ENCODE peak calls at places on chromosomes 13 and 19, in six cellular contexts. One of them, this sample, is unnamed.

GRCh38 chr19:55649579-55650557 is 1.9 kb downstream of the CCDC106 start:
- DNase-seq in breast epithelium: no peak
- DNase-seq in colonic mucosa: no peak
- DNase-seq in mammary epithelial cell: no peak
- DNase-seq in small intestine: no peak
- DNase-seq in left lung: no peak
- DNase-seq in this sample: no peak

GRCh38 chr13:24192811-24193162 is 32.3 kb downstream of the SPATA13 start:
- DNase-seq in breast epithelium: no peak
- DNase-seq in colonic mucosa: no peak
- DNase-seq in mammary epithelial cell: no peak
- DNase-seq in small intestine: no peak
- DNase-seq in left lung: no peak
- DNase-seq in this sample: no peak

GRCh38 chr19:18439025-18439909 is 1.3 kb upstream of the ISYNA1 start:
- DNase-seq in breast epithelium: no peak
- DNase-seq in colonic mucosa: no peak
- DNase-seq in mammary epithelial cell: no peak
- DNase-seq in small intestine: no peak
- DNase-seq in left lung: no peak
- DNase-seq in this sample: no peak

GRCh38 chr19:10439588-10439987 is 19.2 kb downstream of the PDE4A start:
- DNase-seq in breast epithelium: no peak
- DNase-seq in colonic mucosa: no peak
- DNase-seq in mammary epithelial cell: no peak
- DNase-seq in small intestine: no peak
- DNase-seq in left lung: no peak
- DNase-seq in this sample: no peak

GRCh38 chr13:25232937-25233515 is 54.3 kb downstream of the MTMR6 start:
- DNase-seq in breast epithelium: no peak
- DNase-seq in colonic mucosa: no peak
- DNase-seq in mammary epithelial cell: peak; percentile 16
- DNase-seq in small intestine: peak; percentile 61
- DNase-seq in left lung: no peak
- DNase-seq in this sample: no peak

GRCh38 chr19:952049-952679 is 26.3 kb downstream of the ARID3A start:
- DNase-seq in breast epithelium: no peak
- DNase-seq in colonic mucosa: no peak
- DNase-seq in mammary epithelial cell: no peak
- DNase-seq in small intestine: no peak
- DNase-seq in left lung: no peak
- DNase-seq in this sample: no peak

GRCh38 chr19:3285647-3286176 is 61.3 kb downstream of the CELF5 start:
- DNase-seq in breast epithelium: no peak
- DNase-seq in colonic mucosa: no peak
- DNase-seq in mammary epithelial cell: no peak
- DNase-seq in small intestine: no peak
- DNase-seq in left lung: no peak
- DNase-seq in this sample: no peak

GRCh38 chr19:18558202-18558555 is 509 bp downstream of the KXD1 start:
- DNase-seq in breast epithelium: no peak
- DNase-seq in colonic mucosa: no peak
- DNase-seq in mammary epithelial cell: no peak
- DNase-seq in small intestine: no peak
- DNase-seq in left lung: no peak
- DNase-seq in this sample: no peak

GRCh38 chr19:10517760-10518443 is 655 bp upstream of the S1PR5 start:
- DNase-seq in breast epithelium: no peak
- DNase-seq in colonic mucosa: no peak
- DNase-seq in mammary epithelial cell: no peak
- DNase-seq in small intestine: no peak
- DNase-seq in left lung: no peak
- DNase-seq in this sample: no peak

GRCh38 chr19:23002690-23003422 is at the start of gene ZNF728:
- DNase-seq in breast epithelium: peak; percentile 61
- DNase-seq in colonic mucosa: peak; percentile 22
- DNase-seq in mammary epithelial cell: no peak
- DNase-seq in small intestine: no peak
- DNase-seq in left lung: peak; percentile 31
- DNase-seq in this sample: no peak

GRCh38 chr13:37295573-37295972 is 190.1 kb upstream of the CSNK1A1L start:
- DNase-seq in breast epithelium: no peak
- DNase-seq in colonic mucosa: no peak
- DNase-seq in mammary epithelial cell: no peak
- DNase-seq in small intestine: no peak
- DNase-seq in left lung: no peak
- DNase-seq in this sample: no peak

GRCh38 chr13:38223093-38223492 is 126.6 kb upstream of the UFM1 start:
- DNase-seq in breast epithelium: no peak
- DNase-seq in colonic mucosa: no peak
- DNase-seq in mammary epithelial cell: no peak
- DNase-seq in small intestine: no peak
- DNase-seq in left lung: no peak
- DNase-seq in this sample: no peak

GRCh38 chr19:18542936-18543813 is at the start of gene FKBP8:
- DNase-seq in breast epithelium: peak; percentile 93
- DNase-seq in colonic mucosa: peak; percentile 96
- DNase-seq in mammary epithelial cell: peak; percentile 73
- DNase-seq in small intestine: peak; percentile 91
- DNase-seq in left lung: peak; percentile 95
- DNase-seq in this sample: no peak

GRCh38 chr13:100552755-100553154 is 35.8 kb downstream of the GGACT start:
- DNase-seq in breast epithelium: no peak
- DNase-seq in colonic mucosa: no peak
- DNase-seq in mammary epithelial cell: no peak
- DNase-seq in small intestine: no peak
- DNase-seq in left lung: no peak
- DNase-seq in this sample: no peak

GRCh38 chr13:73952683-73953082 is 181.5 kb downstream of the KLF12 start:
- DNase-seq in breast epithelium: no peak
- DNase-seq in colonic mucosa: no peak
- DNase-seq in mammary epithelial cell: no peak
- DNase-seq in small intestine: no peak
- DNase-seq in left lung: no peak
- DNase-seq in this sample: no peak

GRCh38 chr13:95411641-95412040 is 110.4 kb upstream of the ABCC4 start:
- DNase-seq in breast epithelium: no peak
- DNase-seq in colonic mucosa: no peak
- DNase-seq in mammary epithelial cell: peak; percentile 16
- DNase-seq in small intestine: no peak
- DNase-seq in left lung: no peak
- DNase-seq in this sample: no peak

DNA sequence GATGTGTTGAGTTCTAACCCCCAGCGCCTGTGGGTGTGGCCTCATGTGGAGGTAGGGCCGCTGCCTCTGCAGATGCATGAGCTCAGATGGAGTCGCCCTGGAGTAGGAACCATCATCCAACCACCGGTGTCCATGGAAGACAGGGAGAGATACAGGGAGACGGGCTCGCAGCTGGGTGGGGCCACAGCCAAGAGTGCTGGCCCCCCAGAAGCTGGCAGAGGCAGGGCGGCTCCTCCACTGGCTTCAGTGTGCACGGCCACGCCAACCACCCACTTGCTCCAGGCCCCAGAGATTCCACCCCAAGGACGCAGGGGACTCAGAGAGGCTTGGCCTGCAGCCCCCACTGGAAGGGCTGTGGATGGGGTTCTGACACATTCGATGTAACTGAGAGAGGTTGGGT is 5.4 kb upstream of the MCF2L start:
- DNase-seq in breast epithelium: no peak
- DNase-seq in colonic mucosa: no peak
- DNase-seq in mammary epithelial cell: no peak
- DNase-seq in small intestine: no peak
- DNase-seq in left lung: peak; percentile 14
- DNase-seq in this sample: no peak
- H3K27ac ChIP-seq in breast epithelium: no peak overlapping the region
- H3K27ac ChIP-seq in colonic mucosa: no peak overlapping the region
- H3K27ac ChIP-seq in mammary epithelial cell: no peak overlapping the region
- H3K27ac ChIP-seq in small intestine: no peak overlapping the region
- H3K27ac ChIP-seq in left lung: no peak overlapping the region
- H3K27ac ChIP-seq in this sample: no peak overlapping the region

DNA sequence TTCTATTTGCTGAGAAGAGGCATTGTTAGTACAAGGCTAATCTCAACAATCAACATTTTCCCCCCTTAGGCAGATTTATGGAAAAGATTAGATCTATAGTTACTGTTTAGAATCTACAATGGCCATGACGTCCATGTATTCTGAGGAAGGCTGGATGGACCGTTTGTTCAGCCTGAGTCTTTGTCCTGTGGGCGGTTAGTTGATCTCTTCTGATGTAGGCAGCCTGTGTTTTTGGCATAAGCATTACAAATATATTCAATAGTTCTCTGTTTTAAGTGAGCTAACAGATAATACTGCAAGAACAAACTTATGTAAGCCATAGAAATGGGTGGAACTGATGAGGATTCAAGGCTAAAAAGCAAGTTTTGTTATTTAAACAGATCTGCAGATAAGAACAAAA is 48.4 kb downstream of the FAM124A start:
- DNase-seq in breast epithelium: no peak
- DNase-seq in colonic mucosa: no peak
- DNase-seq in mammary epithelial cell: no peak
- DNase-seq in small intestine: no peak
- DNase-seq in left lung: no peak
- DNase-seq in this sample: no peak
- H3K36me3 ChIP-seq in breast epithelium: no peaks in the 10 kb centered on the region
- H3K36me3 ChIP-seq in colonic mucosa: no peaks in the 10 kb centered on the region
- H3K36me3 ChIP-seq in mammary epithelial cell: no peaks in the 10 kb centered on the region
- H3K36me3 ChIP-seq in small intestine: no peaks in the 10 kb centered on the region
- H3K36me3 ChIP-seq in left lung: no peaks in the 10 kb centered on the region
- H3K36me3 ChIP-seq in this sample: no peaks in the 10 kb centered on the region

GRCh38 chr19:40339018-40339728 is 9.0 kb downstream of the C19orf47 start:
- DNase-seq in breast epithelium: no peak
- DNase-seq in colonic mucosa: no peak
- DNase-seq in mammary epithelial cell: no peak
- DNase-seq in small intestine: no peak
- DNase-seq in left lung: no peak
- DNase-seq in this sample: no peak
- H3K27ac ChIP-seq in breast epithelium: no peak overlapping the region
- H3K27ac ChIP-seq in colonic mucosa: no peak overlapping the region
- H3K27ac ChIP-seq in mammary epithelial cell: no peak overlapping the region
- H3K27ac ChIP-seq in small intestine: no peak overlapping the region
- H3K27ac ChIP-seq in left lung: no peak overlapping the region
- H3K27ac ChIP-seq in this sample: no peak overlapping the region

GRCh38 chr19:39472746-39473442 is 7.7 kb upstream of the TIMM50 start:
- DNase-seq in breast epithelium: no peak
- DNase-seq in colonic mucosa: no peak
- DNase-seq in mammary epithelial cell: no peak
- DNase-seq in small intestine: no peak
- DNase-seq in left lung: no peak
- DNase-seq in this sample: no peak
- H3K36me3 ChIP-seq in breast epithelium: peaks cover 23% of the 10 kb centered on the region
- H3K36me3 ChIP-seq in colonic mucosa: peaks cover 15% of the 10 kb centered on the region
- H3K36me3 ChIP-seq in mammary epithelial cell: peaks cover 35% of the 10 kb centered on the region
- H3K36me3 ChIP-seq in small intestine: peaks cover 25% of the 10 kb centered on the region
- H3K36me3 ChIP-seq in left lung: peaks cover 3% of the 10 kb centered on the region
- H3K36me3 ChIP-seq in this sample: peaks cover 88% of the 10 kb centered on the region